ENCODE peak calls at places on chromosomes 13 and 19, in nine cellular contexts. U, L, F, E, P, O, T, V and H are unnamed samples.
A peak's percentile ranks its signal among the peaks of the same experiment; 100 is the strongest.

GRCh38 chr19:2813235-2814160 is 6.2 kb upstream of the ZNF554 start:
- DNase-seq in U (no peak), L (no peak), F (no peak), E (no peak), P (no peak), O (no peak), T (no peak), V (peak; percentile 35), H (no peak)

GRCh38 chr13:85970727-85971126 is 171.5 kb upstream of the SLITRK6 start:
- DNase-seq in U (no peak), L (peak; percentile 25), F (no peak), E (peak; percentile 38), P (no peak), O (no peak), T (no peak), V (no peak), H (no peak)

GRCh38 chr19:35718345-35719041 is 690 bp downstream of the KMT2B start:
- DNase-seq in U (no peak), L (no peak), F (no peak), E (peak; percentile 10), P (peak; percentile 51), O (peak; percentile 78), T (peak; percentile 49), V (peak; percentile 62), H (peak; percentile 60)

GRCh38 chr13:53250272-53250875 is 221.8 kb downstream of the OLFM4 start:
- DNase-seq in U (peak; percentile 12), L (peak; percentile 78), F (peak; percentile 56), E (peak; percentile 79), P (peak; percentile 14), O (no peak), T (no peak), V (no peak), H (peak; percentile 72)

GRCh38 chr19:50568321-50569022 is at the start of gene LRRC4B:
- DNase-seq in U (no peak), L (no peak), F (no peak), E (peak; percentile 22), P (no peak), O (no peak), T (peak; percentile 38), V (peak; percentile 77), H (no peak)

GRCh38 chr19:861756-862528 is 2.5 kb downstream of the CFD start:
- DNase-seq in U (no peak), L (no peak), F (no peak), E (no peak), P (peak; percentile 83), O (no peak), T (peak; percentile 53), V (peak; percentile 96), H (peak; percentile 86)

GRCh38 chr19:3670258-3670795 is 29.9 kb downstream of the PIP5K1C start:
- DNase-seq in U (no peak), L (no peak), F (no peak), E (no peak), P (no peak), O (no peak), T (peak; percentile 90), V (no peak), H (peak; percentile 70)

GRCh38 chr19:13095934-13096890 is 6.4 kb downstream of the LYL1 start:
- DNase-seq in U (peak; percentile 49), L (no peak), F (no peak), E (no peak), P (no peak), O (no peak), T (no peak), V (peak; percentile 84), H (peak; percentile 80)

GRCh38 chr13:113034451-113035208 is 65.6 kb downstream of the MCF2L start:
- DNase-seq in U (no peak), L (no peak), F (peak; percentile 10), E (peak; percentile 48), P (no peak), O (no peak), T (peak; percentile 66), V (peak; percentile 72), H (no peak)

GRCh38 chr13:48829536-48829935 is 146.2 kb upstream of the FNDC3A start:
- DNase-seq in U (no peak), L (no peak), F (no peak), E (no peak), P (no peak), O (no peak), T (no peak), V (no peak), H (no peak)

GRCh38 chr13:59452189-59452588 is 711.5 kb downstream of the DIAPH3 start:
- DNase-seq in U (no peak), L (no peak), F (no peak), E (no peak), P (no peak), O (no peak), T (no peak), V (no peak), H (no peak)

GRCh38 chr19:40284501-40285352 is at the start of gene AKT2:
- DNase-seq in U (peak; percentile 85), L (peak; percentile 66), F (no peak), E (peak; percentile 49), P (peak; percentile 81), O (peak; percentile 83), T (peak; percentile 81), V (peak; percentile 98), H (peak; percentile 89)